ENCODE peak calls at places on chromosomes 13 and 19, in four cellular contexts. B, T, F and J are unnamed samples.

GRCh38 chr13:29908411-29908810 is 58.0 kb upstream of the UBL3 start:
- DNase-seq in B (no peak), T (peak; percentile 80), F (no peak), J (no peak)

GRCh38 chr19:43780706-43781525 is at the start of gene KCNN4:
- DNase-seq in B (peak; percentile 77), T (peak; percentile 67), F (no peak), J (peak; percentile 78)

GRCh38 chr13:108629353-108629752 is at the start of gene MYO16:
- DNase-seq in B (no peak), T (no peak), F (no peak), J (no peak)

GRCh38 chr19:33496016-33496415 is 25.6 kb downstream of the PEPD start:
- DNase-seq in B (no peak), T (no peak), F (no peak), J (no peak)

GRCh38 chr13:100130092-100130491 is 41.2 kb downstream of the PCCA start:
- DNase-seq in B (no peak), T (no peak), F (no peak), J (no peak)

GRCh38 chr13:101838305-101838835 is 385.9 kb downstream of the ITGBL1 start:
- DNase-seq in B (no peak), T (peak; percentile 1), F (no peak), J (no peak)

GRCh38 chr13:48600374-48601364 is 53.1 kb upstream of the CYSLTR2 start:
- DNase-seq in B (no peak), T (peak; percentile 71), F (no peak), J (no peak)

GRCh38 chr19:45952691-45953505 is 20.8 kb downstream of the NOVA2 start:
- DNase-seq in B (peak; percentile 93), T (peak; percentile 42), F (no peak), J (peak; percentile 89)

GRCh38 chr19:42284641-42285341 is 15.7 kb downstream of the CIC start:
- DNase-seq in B (no peak), T (no peak), F (no peak), J (no peak)

GRCh38 chr19:49422407-49423277 is 599 bp downstream of the PTH2 start:
- DNase-seq in B (peak; percentile 66), T (peak; percentile 17), F (no peak), J (peak; percentile 87)

GRCh38 chr19:18417250-18418033 is 1.8 kb upstream of the SSBP4 start:
- DNase-seq in B (no peak), T (peak; percentile 73), F (no peak), J (peak; percentile 94)

GRCh38 chr13:50353651-50354415 is 338.6 kb downstream of the KCNRG start:
- DNase-seq in B (no peak), T (peak; percentile 62), F (no peak), J (no peak)

GRCh38 chr19:38224014-38224862 is at the start of gene DPF1:
- DNase-seq in B (peak; percentile 100), T (peak; percentile 56), F (peak; percentile 17), J (peak; percentile 96)

GRCh38 chr19:41795031-41795461 is 1.3 kb upstream of the CEACAM3 start:
- DNase-seq in B (peak; percentile 49), T (peak; percentile 16), F (peak; percentile 23), J (peak; percentile 34)

GRCh38 chr19:2478756-2479555 is 3.0 kb downstream of the GADD45B start:
- DNase-seq in B (no peak), T (peak; percentile 76), F (no peak), J (no peak)

GRCh38 chr19:49414256-49414655 is 9.0 kb downstream of the PTH2 start:
- DNase-seq in B (no peak), T (no peak), F (no peak), J (no peak)

GRCh38 chr13:99948907-99949656 is 22.5 kb downstream of the ZIC5 start:
- DNase-seq in B (no peak), T (no peak), F (no peak), J (no peak)

GRCh38 chr19:4390862-4391693 is 9.3 kb downstream of the SH3GL1 start:
- DNase-seq in B (no peak), T (no peak), F (no peak), J (no peak)

GRCh38 chr13:50979187-50979586 is 69.6 kb downstream of the RNASEH2B start:
- DNase-seq in B (no peak), T (no peak), F (no peak), J (no peak)

GRCh38 chr19:41895745-41896580 is 13.0 kb downstream of the ARHGEF1 start:
- DNase-seq in B (peak; percentile 72), T (no peak), F (no peak), J (no peak)

GRCh38 chr19:1270168-1270853 is 1.2 kb downstream of the CIRBP start:
- DNase-seq in B (no peak), T (no peak), F (no peak), J (no peak)

GRCh38 chr19:47445937-47446402 is 25.7 kb downstream of the SLC8A2 start:
- DNase-seq in B (no peak), T (no peak), F (no peak), J (peak; percentile 61)

GRCh38 chr19:57351867-57352266 is 796 bp downstream of the ZNF304 start:
- DNase-seq in B (no peak), T (peak; percentile 4), F (no peak), J (peak; percentile 22)

GRCh38 chr13:100394005-100394695 is 194.4 kb downstream of the GGACT start:
- DNase-seq in B (no peak), T (peak; percentile 92), F (peak; percentile 51), J (no peak)

GRCh38 chr13:98284677-98285076 is 107.6 kb upstream of the RNF113B start:
- DNase-seq in B (no peak), T (no peak), F (no peak), J (no peak)

GRCh38 chr19:32407004-32407992 is 1.7 kb downstream of the DPY19L3 start:
- DNase-seq in B (no peak), T (peak; percentile 37), F (no peak), J (peak; percentile 75)

GRCh38 chr19:6866646-6867255 is 20.6 kb upstream of the ADGRE1 start:
- DNase-seq in B (no peak), T (no peak), F (no peak), J (no peak)

GRCh38 chr19:4043966-4044365 is 22.7 kb downstream of the ZBTB7A start:
- DNase-seq in B (no peak), T (no peak), F (no peak), J (no peak)

GRCh38 chr13:110607675-110608224 is 7.6 kb upstream of the NAXD start:
- DNase-seq in B (no peak), T (no peak), F (no peak), J (no peak)

GRCh38 chr19:16830679-16831078 is 1.5 kb downstream of the SIN3B start:
- DNase-seq in B (no peak), T (peak; percentile 40), F (no peak), J (no peak)

GRCh38 chr13:94470126-94470525 is 9.4 kb downstream of the DCT start:
- DNase-seq in B (no peak), T (no peak), F (no peak), J (no peak)

GRCh38 chr13:20980899-20981298 is 78.4 kb upstream of the XPO4 start:
- DNase-seq in B (no peak), T (no peak), F (no peak), J (no peak)

GRCh38 chr19:34253711-34254551 is 423 bp upstream of the GARRE1 start:
- DNase-seq in B (no peak), T (peak; percentile 47), F (no peak), J (peak; percentile 91)

GRCh38 chr19:2166741-2167738 is 3.3 kb downstream of the DOT1L start:
- DNase-seq in B (no peak), T (peak; percentile 67), F (no peak), J (peak; percentile 4)

GRCh38 chr19:43595605-43595998 is 332 bp downstream of the IRGQ start:
- DNase-seq in B (no peak), T (no peak), F (no peak), J (no peak)

GRCh38 chr19:18478545-18479311 is 40.8 kb upstream of the ISYNA1 start:
- DNase-seq in B (peak; percentile 83), T (peak; percentile 94), F (peak; percentile 51), J (no peak)

GRCh38 chr13:99806671-99807070 is 164.9 kb downstream of the ZIC5 start:
- DNase-seq in B (no peak), T (no peak), F (no peak), J (no peak)

GRCh38 chr19:58037927-58038687 is 4.3 kb downstream of the ZSCAN1 start:
- DNase-seq in B (no peak), T (no peak), F (no peak), J (no peak)

GRCh38 chr19:21740559-21740958 is 26.8 kb downstream of the ZNF100 start:
- DNase-seq in B (no peak), T (no peak), F (no peak), J (no peak)

GRCh38 chr19:15284896-15285295 is 47.4 kb downstream of the BRD4 start:
- DNase-seq in B (no peak), T (no peak), F (no peak), J (no peak)
- H3K4me1 ChIP-seq in B (peaks cover 79% of the 10 kb centered on the region), T (peaks cover 45% of the 10 kb centered on the region), F (peaks cover 69% of the 10 kb centered on the region), J (peaks cover 18% of the 10 kb centered on the region)

GRCh38 chr19:13795595-13796300 is 505 bp downstream of the ZSWIM4 start:
- DNase-seq in B (peak; percentile 20), T (peak; percentile 28), F (no peak), J (peak; percentile 69)
- TF ChIP-seq ELK1 in B (no peak), T (no peak), F (no peak), J (no peak)

DNA sequence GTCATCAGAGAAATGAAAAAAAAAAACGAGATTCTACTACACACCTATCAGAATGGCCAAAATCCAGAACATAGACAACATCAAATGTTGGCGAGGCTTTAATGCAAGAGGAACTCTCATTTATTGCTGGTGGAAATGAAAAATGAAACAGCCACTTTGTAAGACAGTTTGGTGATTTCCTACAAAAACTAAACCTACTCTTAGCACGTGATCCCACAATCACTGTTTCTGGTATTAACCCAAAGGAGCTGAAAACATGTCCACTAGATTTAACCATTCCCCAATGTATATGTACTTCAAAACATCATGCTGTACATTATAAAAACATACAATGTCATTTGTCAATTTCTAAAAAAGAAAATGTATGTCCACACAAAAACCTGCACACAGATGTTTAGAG is 13.0 kb downstream of the MYCBP2 start:
- DNase-seq in B (no peak), T (no peak), F (no peak), J (no peak)
- H3K4me1 ChIP-seq in B (peaks cover 25% of the 10 kb centered on the region), T (peaks cover 11% of the 10 kb centered on the region), F (peaks cover 11% of the 10 kb centered on the region), J (no peaks in the 10 kb centered on the region)

GRCh38 chr13:23629566-23630272 is 59.5 kb downstream of the TNFRSF19 start:
- DNase-seq in B (no peak), T (no peak), F (no peak), J (no peak)

GRCh38 chr13:23630349-23631093 is 60.3 kb downstream of the TNFRSF19 start:
- DNase-seq in B (no peak), T (no peak), F (no peak), J (no peak)

GRCh38 chr13:23632741-23633140 is 62.5 kb downstream of the TNFRSF19 start:
- DNase-seq in B (no peak), T (no peak), F (no peak), J (no peak)

GRCh38 chr13:23634897-23635296 is 64.7 kb downstream of the TNFRSF19 start:
- DNase-seq in B (no peak), T (no peak), F (no peak), J (no peak)

GRCh38 chr13:23631676-23632622 is 61.7 kb downstream of the TNFRSF19 start:
- DNase-seq in B (no peak), T (no peak), F (no peak), J (no peak)
- TF ChIP-seq ELK1 in B (no peak), T (no peak), F (no peak), J (no peak)

DNA sequence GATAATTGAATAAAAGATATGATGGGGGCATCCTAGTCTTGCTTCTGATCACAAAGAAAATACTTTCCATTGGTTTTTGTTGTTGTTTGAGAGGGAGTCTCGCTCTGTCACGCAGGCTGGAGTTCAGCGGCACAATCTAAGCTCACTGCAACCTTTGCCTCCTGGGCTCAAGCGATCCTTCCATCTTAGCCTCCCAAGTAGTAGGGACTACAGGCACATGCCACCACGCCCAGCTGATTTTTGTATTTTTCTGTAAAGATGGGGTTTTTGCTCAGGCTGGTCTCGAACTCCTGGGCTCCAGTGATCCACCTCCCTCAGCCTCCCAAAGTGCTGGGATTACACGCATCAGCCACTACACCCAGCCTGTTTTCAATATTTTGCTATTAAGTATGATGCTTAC is 17.1 kb upstream of the PSMC4 start:
- DNase-seq in B (no peak), T (no peak), F (no peak), J (no peak)
- H3K4me1 ChIP-seq in B (peaks cover 15% of the 10 kb centered on the region), T (no peaks in the 10 kb centered on the region), F (peaks cover 12% of the 10 kb centered on the region), J (no peaks in the 10 kb centered on the region)